ENCODE peak calls at places on chromosomes 5 and 9, in seven cellular contexts. P is left cardiac atrium; V is posterior cingulate gyrus; C is lower leg skin; L is stimulated activated CD4-positive, alpha-beta T cell treated with anti-CD3 and anti-CD28 coated beads, Interleukin-15, amount 100 ng/mL, for 24 hours; A is ovary; X is NCI-H69. J is an unnamed sample.

GRCh38 chr5:90144625-90145327 is 264.8 kb downstream of the CETN3 start:
- DNase-seq in A (no peak), L (no peak), C (no peak), P (no peak), X (no peak), V (no peak), J (no peak)

GRCh38 chr9:129474740-129475404 is 146.0 kb downstream of the C9orf50 start:
- DNase-seq in L (no peak), A (no peak), V (no peak), X (no peak), P (no peak), C (no peak), J (no peak)

GRCh38 chr5:139903805-139904565 is 108.4 kb downstream of the PSD2 start:
- DNase-seq in V (peak; percentile 56), C (no peak), X (peak; percentile 71), A (peak; percentile 68), P (peak; percentile 29), L (peak; percentile 34), J (peak; percentile 87)

GRCh38 chr5:176183321-176184074 is 54.7 kb upstream of the SIMC1 start:
- DNase-seq in C (no peak), X (peak; percentile 98), P (no peak), A (no peak), V (no peak), L (no peak), J (peak; percentile 97)

GRCh38 chr9:9919174-9919573 is 693.6 kb downstream of the PTPRD start:
- DNase-seq in V (no peak), C (no peak), L (no peak), X (peak; percentile 32), A (no peak), P (no peak), J (no peak)

GRCh38 chr9:81758123-81758797 is 68.9 kb upstream of the TLE1 start:
- DNase-seq in X (no peak), A (no peak), L (no peak), V (no peak), P (no peak), C (no peak), J (no peak)

GRCh38 chr5:137580030-137580429 is 80.9 kb upstream of the SPOCK1 start:
- DNase-seq in X (peak; percentile 30), P (no peak), V (no peak), A (no peak), C (no peak), L (no peak), J (no peak)

GRCh38 chr5:16891043-16891442 is 45.0 kb downstream of the MYO10 start:
- DNase-seq in A (no peak), L (no peak), P (no peak), X (no peak), C (no peak), V (no peak), J (peak; percentile 80)

GRCh38 chr5:32290922-32291321 is 21.8 kb downstream of the MTMR12 start:
- DNase-seq in C (no peak), X (no peak), V (no peak), L (no peak), A (no peak), P (no peak), J (no peak)

GRCh38 chr5:10445352-10445751 is 3.7 kb downstream of the ROPN1L start:
- DNase-seq in P (no peak), A (no peak), X (no peak), C (no peak), V (no peak), L (no peak), J (no peak)

GRCh38 chr5:104267282-104268015 is 704.9 kb upstream of the NUDT12 start:
- DNase-seq in V (no peak), C (no peak), X (peak; percentile 69), L (no peak), A (no peak), P (no peak), J (peak; percentile 32)

GRCh38 chr5:133873936-133874585 is 94.4 kb downstream of the C5orf15 start:
- DNase-seq in L (peak; percentile 37), P (no peak), V (no peak), A (no peak), C (no peak), X (no peak), J (no peak)

GRCh38 chr9:72979405-72980100 is 26.7 kb upstream of the ALDH1A1 start:
- DNase-seq in L (no peak), C (no peak), A (no peak), V (no peak), P (no peak), X (no peak), J (no peak)

GRCh38 chr5:172078726-172079345 is 72.4 kb upstream of the FBXW11 start:
- DNase-seq in V (no peak), A (peak; percentile 33), X (peak; percentile 20), P (peak; percentile 56), L (no peak), C (no peak), J (no peak)

GRCh38 chr5:126454081-126454480 is 30.9 kb downstream of the GRAMD2B start:
- DNase-seq in L (no peak), V (peak; percentile 78), X (peak; percentile 29), A (no peak), P (peak; percentile 50), C (no peak), J (no peak)

GRCh38 chr9:124764774-124765438 is 6.2 kb downstream of the NR6A1 start:
- DNase-seq in C (no peak), P (no peak), X (peak; percentile 45), L (no peak), A (no peak), V (no peak), J (peak; percentile 39)

GRCh38 chr9:110340306-110340705 is 2.6 kb upstream of the TXNDC8 start:
- DNase-seq in C (no peak), X (no peak), L (no peak), P (no peak), A (no peak), V (no peak), J (no peak)

GRCh38 chr9:107358867-107359440 is 75.9 kb downstream of the RAD23B start:
- DNase-seq in L (no peak), C (no peak), X (peak; percentile 99), A (no peak), V (peak; percentile 20), P (no peak), J (no peak)

GRCh38 chr9:99023229-99023628 is 79.5 kb downstream of the COL15A1 start:
- DNase-seq in A (no peak), V (no peak), X (no peak), P (no peak), L (no peak), C (no peak), J (no peak)

GRCh38 chr9:18463991-18464390 is 10.0 kb upstream of the ADAMTSL1 start:
- DNase-seq in L (no peak), P (no peak), X (no peak), C (no peak), A (no peak), V (no peak), J (no peak)

GRCh38 chr9:18676501-18676900 is 202.5 kb downstream of the ADAMTSL1 start:
- DNase-seq in A (no peak), V (no peak), P (no peak), X (peak; percentile 50), C (no peak), L (no peak), J (no peak)

GRCh38 chr5:149641600-149641999 is 60.3 kb downstream of the ARHGEF37 start:
- DNase-seq in L (no peak), X (no peak), A (no peak), V (no peak), C (no peak), P (no peak), J (no peak)

GRCh38 chr5:34660444-34660843 is 4.3 kb downstream of the RAI14 start:
- DNase-seq in X (no peak), A (no peak), L (no peak), V (no peak), P (no peak), C (no peak), J (no peak)

GRCh38 chr5:73388371-73388684 is 60.2 kb downstream of the FOXD1 start:
- DNase-seq in X (no peak), L (no peak), C (no peak), A (no peak), P (no peak), V (no peak), J (no peak)

J was measured in left kidney.